ENCODE peak calls at places on chromosome 15, in six cellular contexts. One of them, this sample, is unnamed.

GRCh38 chr15:96064351-96064756 is 266.1 kb upstream of the NR2F2 start:
- DNase-seq in smooth muscle cell of the brain vasculature: no peak
- DNase-seq in posterior cingulate gyrus: no peak
- DNase-seq in GDM1: no peak
- DNase-seq in NCI-H774: no peak
- DNase-seq in Calu3: no peak
- DNase-seq in this sample: peak

GRCh38 chr15:81296218-81296617 is 27.7 kb downstream of the STARD5 start:
- DNase-seq in GDM1: no peak
- DNase-seq in posterior cingulate gyrus: no peak
- DNase-seq in NCI-H774: no peak
- DNase-seq in smooth muscle cell of the brain vasculature: no peak
- DNase-seq in Calu3: no peak
- DNase-seq in this sample: no peak

GRCh38 chr15:40367673-40368611 is 9.9 kb downstream of the DISP2 start:
- DNase-seq in posterior cingulate gyrus: peak
- DNase-seq in NCI-H774: peak
- DNase-seq in GDM1: peak
- DNase-seq in smooth muscle cell of the brain vasculature: peak
- DNase-seq in Calu3: peak
- DNase-seq in this sample: peak

GRCh38 chr15:80615783-80616391 is 79.2 kb upstream of the ABHD17C start:
- DNase-seq in GDM1: no peak
- DNase-seq in posterior cingulate gyrus: no peak
- DNase-seq in smooth muscle cell of the brain vasculature: no peak
- DNase-seq in NCI-H774: peak
- DNase-seq in Calu3: peak
- DNase-seq in this sample: peak

GRCh38 chr15:53576841-53577240 is 182.6 kb downstream of the WDR72 start:
- DNase-seq in Calu3: no peak
- DNase-seq in posterior cingulate gyrus: no peak
- DNase-seq in GDM1: no peak
- DNase-seq in smooth muscle cell of the brain vasculature: no peak
- DNase-seq in NCI-H774: no peak
- DNase-seq in this sample: no peak

GRCh38 chr15:94709319-94709718 is 478.0 kb downstream of the MCTP2 start:
- DNase-seq in smooth muscle cell of the brain vasculature: no peak
- DNase-seq in posterior cingulate gyrus: no peak
- DNase-seq in GDM1: no peak
- DNase-seq in NCI-H774: no peak
- DNase-seq in Calu3: no peak
- DNase-seq in this sample: no peak

GRCh38 chr15:42691308-42691707 is 45.6 kb downstream of the CDAN1 start:
- DNase-seq in Calu3: no peak
- DNase-seq in NCI-H774: no peak
- DNase-seq in GDM1: no peak
- DNase-seq in posterior cingulate gyrus: no peak
- DNase-seq in smooth muscle cell of the brain vasculature: no peak
- DNase-seq in this sample: no peak

GRCh38 chr15:40618906-40619305 is 24.9 kb downstream of the KNL1 start:
- DNase-seq in NCI-H774: no peak
- DNase-seq in Calu3: no peak
- DNase-seq in GDM1: no peak
- DNase-seq in smooth muscle cell of the brain vasculature: no peak
- DNase-seq in posterior cingulate gyrus: no peak
- DNase-seq in this sample: no peak

This sample was measured in hepatocyte.